ENCODE peak calls at places on chromosomes 13 and 19, in seven cellular contexts. M, H, X, P, B, E and F are unnamed samples.

GRCh38 chr19:46471116-46471733 is at the start of gene PNMA8A:
- DNase-seq in M (peak; percentile 88), H (peak; percentile 65), X (peak; percentile 92), P (peak; percentile 78), B (no peak), E (peak; percentile 94), F (peak; percentile 88)

GRCh38 chr19:38289955-38290354 is 14.1 kb upstream of the C19orf33 start:
- DNase-seq in M (no peak), H (no peak), X (no peak), P (no peak), B (no peak), E (no peak), F (no peak)

GRCh38 chr13:21061077-21061945 is at the start of gene LATS2:
- DNase-seq in M (peak; percentile 97), H (peak; percentile 97), X (peak; percentile 98), P (peak; percentile 87), B (peak; percentile 95), E (peak; percentile 99), F (peak; percentile 31)

GRCh38 chr19:7470540-7471305 is 18.1 kb downstream of the PEX11G start:
- DNase-seq in M (no peak), H (no peak), X (no peak), P (no peak), B (no peak), E (no peak), F (no peak)

GRCh38 chr19:15464394-15465385 is at the start of gene RASAL3:
- DNase-seq in M (no peak), H (no peak), X (peak; percentile 46), P (peak; percentile 8), B (no peak), E (no peak), F (no peak)

GRCh38 chr19:55676384-55676783 is 1.4 kb downstream of the EPN1 start:
- DNase-seq in M (peak; percentile 61), H (no peak), X (peak; percentile 27), P (no peak), B (no peak), E (no peak), F (no peak)

GRCh38 chr13:96403241-96403640 is 313.3 kb downstream of the HS6ST3 start:
- DNase-seq in M (no peak), H (no peak), X (no peak), P (no peak), B (no peak), E (no peak), F (no peak)

GRCh38 chr19:4086336-4086953 is 19.7 kb upstream of the ZBTB7A start:
- DNase-seq in M (no peak), H (no peak), X (no peak), P (no peak), B (no peak), E (no peak), F (no peak)

GRCh38 chr13:36548129-36548528 is 115.8 kb downstream of the CCNA1 start:
- DNase-seq in M (no peak), H (peak; percentile 8), X (no peak), P (no peak), B (no peak), E (no peak), F (no peak)

GRCh38 chr19:38551450-38551813 is 66.3 kb downstream of the MAP4K1 start:
- DNase-seq in M (no peak), H (no peak), X (no peak), P (no peak), B (no peak), E (no peak), F (no peak)

GRCh38 chr13:46595136-46595917 is 42.4 kb downstream of the LRCH1 start:
- DNase-seq in M (no peak), H (no peak), X (peak; percentile 40), P (no peak), B (no peak), E (no peak), F (no peak)

GRCh38 chr13:43489168-43489730 is 297.5 kb downstream of the ENOX1 start:
- DNase-seq in M (no peak), H (peak; percentile 15), X (peak; percentile 5), P (no peak), B (no peak), E (no peak), F (no peak)

GRCh38 chr13:60351326-60351725 is 45.7 kb upstream of the TDRD3 start:
- DNase-seq in M (no peak), H (no peak), X (peak; percentile 91), P (no peak), B (no peak), E (no peak), F (no peak)

GRCh38 chr19:35013047-35013819 is 13.1 kb downstream of the GRAMD1A start:
- DNase-seq in M (peak; percentile 85), H (peak; percentile 78), X (peak; percentile 89), P (peak; percentile 21), B (peak; percentile 40), E (peak; percentile 94), F (peak; percentile 30)

GRCh38 chr13:49914947-49915346 is 21.2 kb downstream of the SPRYD7 start:
- DNase-seq in M (no peak), H (no peak), X (no peak), P (no peak), B (no peak), E (no peak), F (no peak)

GRCh38 chr19:3042545-3043267 is 13.6 kb upstream of the TLE2 start:
- DNase-seq in M (no peak), H (no peak), X (no peak), P (no peak), B (no peak), E (no peak), F (no peak)

GRCh38 chr19:35011737-35012682 is 11.9 kb downstream of the GRAMD1A start:
- DNase-seq in M (no peak), H (no peak), X (no peak), P (no peak), B (no peak), E (no peak), F (no peak)

GRCh38 chr13:60679131-60679530 is 282.1 kb downstream of the TDRD3 start:
- DNase-seq in M (no peak), H (no peak), X (peak; percentile 2), P (no peak), B (no peak), E (no peak), F (no peak)

GRCh38 chr13:44249439-44249838 is 124.2 kb upstream of the SERP2 start:
- DNase-seq in M (no peak), H (peak; percentile 58), X (peak; percentile 85), P (no peak), B (peak; percentile 46), E (no peak), F (no peak)